ENCODE peak calls at places on chromosome 18, in eight cellular contexts. X is AG20443, I is cardiac septum, S is psoas muscle, Z is left ventricle myocardium inferior, U is activated B cell treated with CpG ODN at 0.5 μM for 24 hours, E is transverse colon, C is ACHN. T is an unnamed sample.

GRCh38 chr18:21656402-21656801 is 44.3 kb downstream of the SNRPD1 start:
- DNase-seq in C (no peak), X (peak), E (no peak), U (no peak), Z (no peak), S (no peak), I (no peak), T (no peak)

GRCh38 chr18:40293311-40293710 is 1661.7 kb upstream of the PIK3C3 start:
- DNase-seq in I (no peak), C (no peak), E (no peak), X (no peak), Z (no peak), U (no peak), S (no peak), T (no peak)

GRCh38 chr18:55402731-55403405 is 185.1 kb downstream of the TCF4 start:
- DNase-seq in U (no peak), S (no peak), Z (no peak), I (no peak), X (no peak), C (no peak), E (no peak), T (no peak)

GRCh38 chr18:36668349-36668748 is 160.5 kb downstream of the TPGS2 start:
- DNase-seq in Z (no peak), S (no peak), E (no peak), X (no peak), C (no peak), I (no peak), U (no peak), T (no peak)

GRCh38 chr18:31099490-31100230 is 2.6 kb downstream of the DSC2 start:
- DNase-seq in S (no peak), E (peak), X (no peak), I (no peak), Z (no peak), U (no peak), C (no peak), T (no peak)

GRCh38 chr18:43587538-43588153 is 310.4 kb upstream of the SYT4 start:
- DNase-seq in X (peak), C (peak), U (no peak), I (no peak), Z (no peak), E (no peak), S (no peak), T (no peak)

GRCh38 chr18:22110482-22110924 is 58.9 kb upstream of the GATA6 start:
- DNase-seq in S (no peak), X (no peak), U (no peak), Z (no peak), E (no peak), I (no peak), C (no peak), T (no peak)

GRCh38 chr18:76234559-76234958 is 260.5 kb downstream of the ZNF516 start:
- DNase-seq in U (no peak), I (no peak), X (no peak), C (no peak), E (no peak), Z (no peak), S (no peak), T (no peak)

GRCh38 chr18:42404151-42404550 is 449.1 kb downstream of the PIK3C3 start:
- DNase-seq in E (no peak), X (no peak), Z (no peak), U (no peak), I (no peak), C (no peak), S (no peak), T (no peak)

GRCh38 chr18:72895548-72895947 is 27.8 kb upstream of the NETO1 start:
- DNase-seq in X (no peak), E (no peak), I (no peak), C (no peak), U (no peak), Z (no peak), S (no peak), T (no peak)

GRCh38 chr18:35949090-35949489 is 23.4 kb upstream of the RMP24 start:
- DNase-seq in X (no peak), S (no peak), I (no peak), U (no peak), E (no peak), C (no peak), Z (no peak), T (no peak)

GRCh38 chr18:28854964-28855363 is 678.0 kb upstream of the CDH2 start:
- DNase-seq in C (no peak), S (no peak), E (no peak), X (peak), Z (no peak), I (no peak), U (no peak), T (no peak)

GRCh38 chr18:41767960-41768359 is 187.1 kb upstream of the PIK3C3 start:
- DNase-seq in C (peak), Z (no peak), S (no peak), U (no peak), E (no peak), X (no peak), I (no peak), T (no peak)

GRCh38 chr18:22283397-22283796 is 114.0 kb downstream of the GATA6 start:
- DNase-seq in I (no peak), S (no peak), U (no peak), E (no peak), C (no peak), Z (no peak), X (no peak), T (no peak)

GRCh38 chr18:56933472-56933871 is 213.4 kb upstream of the BOD1L2 start:
- DNase-seq in E (no peak), S (no peak), X (no peak), Z (no peak), I (no peak), C (no peak), U (no peak), T (no peak)

GRCh38 chr18:77103991-77104521 is 28.5 kb downstream of the MBP start:
- DNase-seq in C (no peak), Z (no peak), I (no peak), X (no peak), S (no peak), E (no peak), U (no peak), T (no peak)

GRCh38 chr18:905307-905947 is 756 bp downstream of the ADCYAP1 start:
- DNase-seq in Z (no peak), X (peak), U (no peak), S (no peak), E (no peak), C (no peak), I (no peak), T (no peak)

GRCh38 chr18:63562284-63562683 is 20.1 kb downstream of the SERPINB12 start:
- DNase-seq in Z (no peak), I (no peak), E (no peak), S (no peak), C (no peak), U (no peak), X (no peak), T (no peak)

GRCh38 chr18:5961097-5961827 is 65.9 kb upstream of the TMEM200C start:
- DNase-seq in Z (no peak), E (no peak), S (no peak), I (no peak), U (no peak), X (no peak), C (no peak), T (no peak)

GRCh38 chr18:79863161-79863945 is 65.6 kb downstream of the KCNG2 start:
- DNase-seq in S (no peak), U (no peak), C (no peak), I (peak), Z (no peak), X (no peak), E (peak), T (no peak)

GRCh38 chr18:21760321-21760720 is 19.7 kb downstream of the MIB1 start:
- DNase-seq in I (no peak), E (no peak), Z (no peak), S (no peak), U (no peak), C (no peak), X (no peak), T (no peak)

GRCh38 chr18:63542069-63542468 is at the start of gene SERPINB12:
- DNase-seq in I (no peak), C (no peak), Z (no peak), S (no peak), X (no peak), E (no peak), U (no peak), T (no peak)

GRCh38 chr18:79470547-79470946 is 74.8 kb downstream of the NFATC1 start:
- DNase-seq in E (no peak), X (no peak), Z (no peak), U (no peak), I (no peak), S (no peak), C (no peak), T (no peak)

GRCh38 chr18:76565238-76566173 is 70.5 kb upstream of the ZNF516 start:
- DNase-seq in I (peak), E (peak), S (peak), Z (peak), U (no peak), C (peak), X (peak), T (peak)

GRCh38 chr18:58847383-58848071 is 17.1 kb upstream of the ZNF532 start:
- DNase-seq in C (no peak), I (no peak), U (peak), Z (peak), S (peak), X (no peak), E (no peak), T (peak)

GRCh38 chr18:12890964-12891363 is 6.9 kb upstream of the PTPN2 start:
- DNase-seq in S (no peak), Z (no peak), X (no peak), I (no peak), U (no peak), C (no peak), E (no peak), T (no peak)

GRCh38 chr18:60277855-60278480 is 94.6 kb downstream of the MC4R start:
- DNase-seq in X (no peak), Z (no peak), I (no peak), E (no peak), S (no peak), U (no peak), C (no peak), T (no peak)

GRCh38 chr18:2963048-2963447 is 49.9 kb downstream of the LPIN2 start:
- DNase-seq in I (no peak), Z (no peak), S (no peak), C (no peak), X (no peak), U (no peak), E (no peak), T (no peak)

GRCh38 chr18:21664069-21664468 is 40.5 kb downstream of the ABHD3 start:
- DNase-seq in I (no peak), Z (no peak), U (no peak), S (no peak), C (no peak), X (no peak), E (no peak), T (no peak)

GRCh38 chr18:27005589-27005988 is 140.1 kb upstream of the AQP4 start:
- DNase-seq in Z (no peak), I (no peak), U (no peak), C (peak), S (no peak), E (no peak), X (peak), T (no peak)

GRCh38 chr18:61929881-61930640 is 37.3 kb upstream of the RNF152 start:
- DNase-seq in S (no peak), E (no peak), Z (no peak), C (no peak), X (no peak), I (no peak), U (no peak), T (no peak)

GRCh38 chr18:68177807-68178702 is 536.9 kb downstream of the TMX3 start:
- DNase-seq in U (no peak), Z (no peak), X (peak), C (no peak), E (no peak), S (no peak), I (no peak), T (no peak)

GRCh38 chr18:11308499-11308898 is 159.1 kb upstream of the PIEZO2 start:
- DNase-seq in Z (no peak), C (no peak), U (no peak), X (peak), S (no peak), I (no peak), E (no peak), T (no peak)

T was measured in neural crest cell.